ENCODE peak calls at places on chromosomes 4 and X, in four cellular contexts. U is H1, C is mesenchymal stem cell, D is IMR-90. M is an unnamed sample.

GRCh38 chr4:47154816-47155370 is 123.5 kb downstream of the GABRB1 start:
- DNase-seq in C (no peak), D (peak; percentile 0), U (no peak), M (peak; percentile 5)

GRCh38 chr4:105050896-105051295 is 95.8 kb upstream of the TET2 start:
- DNase-seq in U (no peak), D (peak; percentile 50), C (no peak), M (no peak)

GRCh38 chr4:2837110-2837903 is 6.3 kb upstream of the ADD1 start:
- DNase-seq in C (no peak), U (peak; percentile 47), D (no peak), M (no peak)

GRCh38 chr4:48299560-48299959 is 29.9 kb upstream of the TEC start:
- DNase-seq in C (no peak), D (no peak), U (no peak), M (no peak)

GRCh38 chr4:122152699-122153328 is 683 bp downstream of the BLTP1 start:
- DNase-seq in C (peak; percentile 53), D (peak; percentile 25), U (no peak), M (peak; percentile 57)

GRCh38 chr4:145055533-145056257 is 42.3 kb downstream of the ANAPC10 start:
- DNase-seq in D (no peak), C (no peak), U (no peak), M (peak; percentile 43)

GRCh38 chr4:53601251-53601764 is 10.0 kb upstream of the LNX1 start:
- DNase-seq in C (no peak), D (no peak), U (peak; percentile 75), M (peak; percentile 89)

GRCh38 chr4:125070869-125071268 is 243.9 kb upstream of the FAT4 start:
- DNase-seq in U (no peak), C (no peak), D (no peak), M (peak; percentile 83)

GRCh38 chrX:42946544-42947223 is 168.7 kb upstream of the PPP1R2C start:
- DNase-seq in D (no peak), C (no peak), U (no peak), M (no peak)

GRCh38 chrX:23435575-23435974 is 100.9 kb downstream of the PTCHD1 start:
- DNase-seq in U (no peak), D (no peak), C (no peak), M (no peak)

GRCh38 chr4:119286377-119287002 is 35.4 kb downstream of the FABP2 start:
- DNase-seq in U (no peak), D (peak; percentile 83), C (peak; percentile 68), M (peak; percentile 37)

GRCh38 chr4:18571252-18571885 is 549.8 kb upstream of the LCORL start:
- DNase-seq in C (no peak), D (no peak), U (no peak), M (no peak)

GRCh38 chr4:169238445-169238844 is 32.3 kb downstream of the SH3RF1 start:
- DNase-seq in D (peak; percentile 47), C (no peak), U (no peak), M (no peak)

GRCh38 chrX:139126493-139126892 is 404.0 kb upstream of the F9 start:
- DNase-seq in U (peak; percentile 46), C (no peak), D (no peak), M (peak; percentile 86)

GRCh38 chr4:168711197-168712120 is 214.6 kb downstream of the PALLD start:
- DNase-seq in U (no peak), D (peak; percentile 44), C (no peak), M (no peak)

GRCh38 chr4:18051281-18051680 is 29.7 kb upstream of the LCORL start:
- DNase-seq in U (no peak), D (peak; percentile 20), C (no peak), M (no peak)

GRCh38 chr4:76059750-76060149 is 14.8 kb upstream of the ART3 start:
- DNase-seq in C (peak; percentile 24), U (no peak), D (peak; percentile 27), M (no peak)

GRCh38 chrX:147476008-147476407 is 435.7 kb upstream of the FMR1 start:
- DNase-seq in U (no peak), D (no peak), C (no peak), M (peak; percentile 31)

GRCh38 chrX:150160656-150161055 is 202.5 kb upstream of the MAMLD1 start:
- DNase-seq in C (no peak), D (no peak), U (no peak), M (no peak)

GRCh38 chr4:14465498-14465897 is 536.8 kb upstream of the CPEB2 start:
- DNase-seq in D (no peak), C (no peak), U (no peak), M (no peak)

GRCh38 chrX:12970691-12971202 is 4.2 kb upstream of the TMSB4X start:
- DNase-seq in U (no peak), C (peak; percentile 72), D (peak; percentile 75), M (peak; percentile 78)

GRCh38 chr4:8035371-8035780 is 95.7 kb upstream of the AFAP1 start:
- DNase-seq in D (peak; percentile 51), C (peak; percentile 29), U (no peak), M (no peak)

GRCh38 chrX:94400488-94400887 is 726.5 kb downstream of the FAM133A start:
- DNase-seq in C (no peak), D (no peak), U (no peak), M (peak; percentile 56)
- H3K4me1 ChIP-seq in C (no peaks in the 10 kb centered on the region), D (no peaks in the 10 kb centered on the region), U (no peaks in the 10 kb centered on the region), M (no peaks in the 10 kb centered on the region)

DNA sequence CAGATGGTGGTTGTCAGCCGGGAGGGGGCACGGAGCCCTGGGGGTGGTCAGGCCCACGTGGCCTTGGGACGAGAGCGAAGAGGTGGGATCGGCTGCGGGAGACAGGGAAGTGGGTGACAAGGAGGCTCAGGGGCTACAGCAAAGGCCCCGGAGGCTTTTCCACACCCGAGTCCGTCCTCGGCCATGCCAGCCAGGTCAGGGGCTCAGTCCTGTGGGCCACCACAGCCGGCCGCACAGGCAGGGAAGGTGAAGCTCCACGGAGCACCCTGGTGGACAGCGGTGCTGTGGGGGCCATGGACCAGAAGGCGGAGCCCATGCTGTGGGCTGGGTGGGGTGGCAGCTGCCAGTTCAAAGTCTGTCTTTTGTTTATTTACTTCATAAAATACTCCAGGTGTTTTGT is 18.5 kb downstream of the PCGF3 start:
- DNase-seq in C (no peak), D (no peak), U (no peak), M (no peak)
- H3K23ac ChIP-seq in C (no peak overlapping the region), D (no peak overlapping the region), U (no peak overlapping the region), M (no peak overlapping the region)

GRCh38 chr4:101697266-101697665 is 93.3 kb upstream of the BANK1 start:
- DNase-seq in D (no peak), C (no peak), U (no peak), M (peak; percentile 2)
- H3K27ac ChIP-seq in D (no peak overlapping the region), C (no peak overlapping the region), U (no peak overlapping the region), M (no peak overlapping the region)

DNA sequence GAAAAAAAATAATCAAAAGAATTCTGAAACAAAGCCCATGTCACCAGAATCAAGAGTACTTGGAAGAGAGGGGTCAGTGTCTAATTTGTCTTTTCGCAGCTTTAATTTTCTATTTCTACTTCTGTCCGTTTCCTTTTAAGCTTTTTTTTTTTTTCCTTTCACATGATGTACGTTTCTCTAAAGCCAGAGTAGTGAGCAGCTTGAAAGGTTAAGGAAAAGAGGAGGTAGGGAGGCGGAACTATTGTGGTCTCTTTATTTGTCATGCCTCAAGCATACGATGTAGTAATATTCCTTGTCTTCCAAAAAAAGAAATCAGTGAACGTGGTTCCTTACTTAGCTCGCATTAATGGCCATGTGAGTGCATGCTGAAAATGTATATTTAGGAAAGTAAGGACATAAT is 311.5 kb downstream of the TENM3 start:
- DNase-seq in D (no peak), U (no peak), C (no peak), M (no peak)
- H3K4me1 ChIP-seq in D (peaks cover 8% of the 10 kb centered on the region), U (peaks cover 16% of the 10 kb centered on the region), C (peaks cover 2% of the 10 kb centered on the region), M (peaks cover 14% of the 10 kb centered on the region)

DNA sequence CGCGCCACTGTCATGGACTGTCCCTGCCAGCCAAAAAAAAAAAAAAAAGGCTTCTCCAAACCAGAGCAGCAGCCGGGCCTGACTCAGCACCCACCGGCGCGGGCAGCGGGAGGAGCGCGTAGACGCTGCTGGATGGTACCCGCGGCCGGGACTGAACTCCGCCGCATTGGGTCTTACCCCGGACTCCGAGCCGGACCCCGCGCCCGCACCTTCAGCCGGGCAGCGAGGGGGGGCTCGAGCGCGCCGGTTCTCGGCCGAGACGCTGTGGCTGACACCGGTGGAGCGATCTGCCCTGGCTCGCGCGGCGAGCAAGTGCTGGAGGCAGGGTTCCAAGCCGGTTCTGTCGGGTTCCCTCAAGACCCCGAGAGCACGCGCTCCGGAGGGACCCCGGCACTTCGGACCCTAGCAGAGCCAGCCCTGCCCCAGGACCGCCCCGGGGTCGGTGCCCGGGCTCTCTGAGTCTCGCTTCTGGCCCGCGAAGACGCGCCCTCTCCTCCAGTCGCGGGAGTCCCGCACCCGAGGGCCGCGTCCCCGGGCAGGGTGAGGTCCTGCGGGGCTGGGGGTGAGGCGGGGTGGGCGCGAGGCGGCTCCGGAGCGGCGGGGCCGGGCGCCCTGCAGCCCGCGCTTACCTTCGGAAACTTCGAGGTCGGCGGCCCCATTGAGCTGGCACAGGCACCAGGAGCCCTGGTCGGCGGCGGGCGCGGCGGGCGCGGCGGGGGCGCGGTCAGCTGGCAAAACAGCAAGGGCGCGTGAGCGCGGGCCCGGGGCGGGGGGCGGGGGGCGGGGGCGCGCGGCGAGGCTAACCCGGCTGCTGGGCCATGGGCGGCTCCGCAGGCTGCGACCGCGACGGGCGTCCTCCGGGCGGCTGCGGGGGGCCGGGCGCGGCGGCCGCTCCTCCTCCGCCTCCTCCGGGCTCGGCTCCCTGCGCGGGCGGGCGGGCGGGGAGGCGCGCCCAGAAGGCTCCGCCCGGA is 11.8 kb upstream of the MAN2B2 start:
- DNase-seq in U (peak; percentile 67), D (no peak), C (peak; percentile 7), M (peak; percentile 44)
- H3K23ac ChIP-seq in U (no peak overlapping the region), D (no peak overlapping the region), C (no peak overlapping the region), M (peak overlapping the region; percentile 80)

GRCh38 chr4:24321151-24321550 is 263.2 kb downstream of the DHX15 start:
- DNase-seq in C (no peak), D (peak; percentile 65), U (no peak), M (no peak)
- H3K27ac ChIP-seq in C (no peak overlapping the region), D (no peak overlapping the region), U (peak overlapping the region; percentile 4), M (no peak overlapping the region)